ENCODE peak calls at places on chromosomes 7 and 10, in five cellular contexts. One of them, this sample, is unnamed.
A peak's percentile ranks its signal among the peaks of the same experiment; 100 is the strongest.

GRCh38 chr10:37390901-37391300 is 265.5 kb downstream of the ANKRD30A start:
- DNase-seq in stimulated activated effector memory CD8-positive, alpha-beta T cell treated with anti-CD3 and anti-CD28 coated beads, Interleukin-12 subunit alpha, Interleukin-12 subunit beta, amount 100 ng/mL, for 72 hours: no peak
- DNase-seq in MCF 10A: no peak
- DNase-seq in astrocyte: no peak
- DNase-seq in left ventricle myocardium inferior: no peak
- DNase-seq in this sample: no peak

GRCh38 chr10:120005408-120006280 is 113.1 kb downstream of the SEC23IP start:
- DNase-seq in astrocyte: peak; percentile 20
- DNase-seq in MCF 10A: no peak
- DNase-seq in stimulated activated effector memory CD8-positive, alpha-beta T cell treated with anti-CD3 and anti-CD28 coated beads, Interleukin-12 subunit alpha, Interleukin-12 subunit beta, amount 100 ng/mL, for 72 hours: no peak
- DNase-seq in left ventricle myocardium inferior: no peak
- DNase-seq in this sample: no peak

GRCh38 chr7:67823345-67823744 is 826.7 kb downstream of the TYW1 start:
- DNase-seq in stimulated activated effector memory CD8-positive, alpha-beta T cell treated with anti-CD3 and anti-CD28 coated beads, Interleukin-12 subunit alpha, Interleukin-12 subunit beta, amount 100 ng/mL, for 72 hours: no peak
- DNase-seq in MCF 10A: no peak
- DNase-seq in left ventricle myocardium inferior: no peak
- DNase-seq in astrocyte: no peak
- DNase-seq in this sample: no peak

GRCh38 chr10:119421887-119422684 is 120.4 kb downstream of the RGS10 start:
- DNase-seq in stimulated activated effector memory CD8-positive, alpha-beta T cell treated with anti-CD3 and anti-CD28 coated beads, Interleukin-12 subunit alpha, Interleukin-12 subunit beta, amount 100 ng/mL, for 72 hours: no peak
- DNase-seq in astrocyte: no peak
- DNase-seq in left ventricle myocardium inferior: peak; percentile 65
- DNase-seq in MCF 10A: no peak
- DNase-seq in this sample: peak; percentile 78

GRCh38 chr10:33815776-33816175 is 481.3 kb upstream of the NRP1 start:
- DNase-seq in stimulated activated effector memory CD8-positive, alpha-beta T cell treated with anti-CD3 and anti-CD28 coated beads, Interleukin-12 subunit alpha, Interleukin-12 subunit beta, amount 100 ng/mL, for 72 hours: no peak
- DNase-seq in astrocyte: no peak
- DNase-seq in MCF 10A: no peak
- DNase-seq in left ventricle myocardium inferior: no peak
- DNase-seq in this sample: no peak

GRCh38 chr7:75757298-75757676 is 14.7 kb downstream of the CCL26 start:
- DNase-seq in stimulated activated effector memory CD8-positive, alpha-beta T cell treated with anti-CD3 and anti-CD28 coated beads, Interleukin-12 subunit alpha, Interleukin-12 subunit beta, amount 100 ng/mL, for 72 hours: no peak
- DNase-seq in astrocyte: no peak
- DNase-seq in left ventricle myocardium inferior: no peak
- DNase-seq in MCF 10A: no peak
- DNase-seq in this sample: no peak

GRCh38 chr7:96067321-96067720 is 254.6 kb downstream of the SLC25A13 start:
- DNase-seq in MCF 10A: no peak
- DNase-seq in astrocyte: no peak
- DNase-seq in stimulated activated effector memory CD8-positive, alpha-beta T cell treated with anti-CD3 and anti-CD28 coated beads, Interleukin-12 subunit alpha, Interleukin-12 subunit beta, amount 100 ng/mL, for 72 hours: no peak
- DNase-seq in left ventricle myocardium inferior: no peak
- DNase-seq in this sample: no peak

GRCh38 chr10:44937201-44938005 is 22.2 kb upstream of the RASSF4 start:
- DNase-seq in left ventricle myocardium inferior: no peak
- DNase-seq in astrocyte: no peak
- DNase-seq in stimulated activated effector memory CD8-positive, alpha-beta T cell treated with anti-CD3 and anti-CD28 coated beads, Interleukin-12 subunit alpha, Interleukin-12 subunit beta, amount 100 ng/mL, for 72 hours: no peak
- DNase-seq in MCF 10A: no peak
- DNase-seq in this sample: no peak

GRCh38 chr7:30321992-30322637 is 37.7 kb downstream of the ZNRF2 start:
- DNase-seq in MCF 10A: peak; percentile 69
- DNase-seq in astrocyte: no peak
- DNase-seq in left ventricle myocardium inferior: no peak
- DNase-seq in stimulated activated effector memory CD8-positive, alpha-beta T cell treated with anti-CD3 and anti-CD28 coated beads, Interleukin-12 subunit alpha, Interleukin-12 subunit beta, amount 100 ng/mL, for 72 hours: no peak
- DNase-seq in this sample: no peak

GRCh38 chr10:35640951-35641429 is 1.1 kb downstream of the FZD8 start:
- DNase-seq in MCF 10A: peak; percentile 72
- DNase-seq in stimulated activated effector memory CD8-positive, alpha-beta T cell treated with anti-CD3 and anti-CD28 coated beads, Interleukin-12 subunit alpha, Interleukin-12 subunit beta, amount 100 ng/mL, for 72 hours: peak; percentile 16
- DNase-seq in astrocyte: peak; percentile 81
- DNase-seq in left ventricle myocardium inferior: peak; percentile 63
- DNase-seq in this sample: peak; percentile 88

GRCh38 chr10:84588971-84589370 is 260.6 kb downstream of the CCSER2 start:
- DNase-seq in left ventricle myocardium inferior: no peak
- DNase-seq in astrocyte: no peak
- DNase-seq in MCF 10A: no peak
- DNase-seq in stimulated activated effector memory CD8-positive, alpha-beta T cell treated with anti-CD3 and anti-CD28 coated beads, Interleukin-12 subunit alpha, Interleukin-12 subunit beta, amount 100 ng/mL, for 72 hours: no peak
- DNase-seq in this sample: no peak

GRCh38 chr10:8336629-8337331 is 282.3 kb downstream of the GATA3 start:
- DNase-seq in stimulated activated effector memory CD8-positive, alpha-beta T cell treated with anti-CD3 and anti-CD28 coated beads, Interleukin-12 subunit alpha, Interleukin-12 subunit beta, amount 100 ng/mL, for 72 hours: no peak
- DNase-seq in astrocyte: no peak
- DNase-seq in left ventricle myocardium inferior: no peak
- DNase-seq in MCF 10A: no peak
- DNase-seq in this sample: no peak

GRCh38 chr10:36886303-36886891 is 239.0 kb upstream of the ANKRD30A start:
- DNase-seq in astrocyte: no peak
- DNase-seq in left ventricle myocardium inferior: no peak
- DNase-seq in MCF 10A: no peak
- DNase-seq in stimulated activated effector memory CD8-positive, alpha-beta T cell treated with anti-CD3 and anti-CD28 coated beads, Interleukin-12 subunit alpha, Interleukin-12 subunit beta, amount 100 ng/mL, for 72 hours: no peak
- DNase-seq in this sample: no peak

GRCh38 chr7:141742229-141742628 is 4.1 kb downstream of the SSBP1 start:
- DNase-seq in left ventricle myocardium inferior: no peak
- DNase-seq in MCF 10A: no peak
- DNase-seq in astrocyte: no peak
- DNase-seq in stimulated activated effector memory CD8-positive, alpha-beta T cell treated with anti-CD3 and anti-CD28 coated beads, Interleukin-12 subunit alpha, Interleukin-12 subunit beta, amount 100 ng/mL, for 72 hours: no peak
- DNase-seq in this sample: no peak

GRCh38 chr10:49270565-49270964 is 28.4 kb upstream of the C10orf71 start:
- DNase-seq in left ventricle myocardium inferior: no peak
- DNase-seq in stimulated activated effector memory CD8-positive, alpha-beta T cell treated with anti-CD3 and anti-CD28 coated beads, Interleukin-12 subunit alpha, Interleukin-12 subunit beta, amount 100 ng/mL, for 72 hours: no peak
- DNase-seq in astrocyte: no peak
- DNase-seq in MCF 10A: no peak
- DNase-seq in this sample: no peak

GRCh38 chr10:6025683-6026225 is 36.4 kb downstream of the IL2RA start:
- DNase-seq in MCF 10A: no peak
- DNase-seq in astrocyte: no peak
- DNase-seq in stimulated activated effector memory CD8-positive, alpha-beta T cell treated with anti-CD3 and anti-CD28 coated beads, Interleukin-12 subunit alpha, Interleukin-12 subunit beta, amount 100 ng/mL, for 72 hours: no peak
- DNase-seq in left ventricle myocardium inferior: no peak
- DNase-seq in this sample: no peak

GRCh38 chr10:88071814-88072380 is 208.5 kb downstream of the PTEN start:
- DNase-seq in stimulated activated effector memory CD8-positive, alpha-beta T cell treated with anti-CD3 and anti-CD28 coated beads, Interleukin-12 subunit alpha, Interleukin-12 subunit beta, amount 100 ng/mL, for 72 hours: no peak
- DNase-seq in astrocyte: no peak
- DNase-seq in MCF 10A: no peak
- DNase-seq in left ventricle myocardium inferior: no peak
- DNase-seq in this sample: peak; percentile 40

GRCh38 chr7:8639668-8640067 is 206.3 kb downstream of the NXPH1 start:
- DNase-seq in stimulated activated effector memory CD8-positive, alpha-beta T cell treated with anti-CD3 and anti-CD28 coated beads, Interleukin-12 subunit alpha, Interleukin-12 subunit beta, amount 100 ng/mL, for 72 hours: no peak
- DNase-seq in MCF 10A: no peak
- DNase-seq in left ventricle myocardium inferior: no peak
- DNase-seq in astrocyte: no peak
- DNase-seq in this sample: no peak

GRCh38 chr10:53957401-53957800 is 843.6 kb downstream of the PCDH15 start:
- DNase-seq in left ventricle myocardium inferior: no peak
- DNase-seq in stimulated activated effector memory CD8-positive, alpha-beta T cell treated with anti-CD3 and anti-CD28 coated beads, Interleukin-12 subunit alpha, Interleukin-12 subunit beta, amount 100 ng/mL, for 72 hours: no peak
- DNase-seq in MCF 10A: no peak
- DNase-seq in astrocyte: no peak
- DNase-seq in this sample: no peak

This sample was measured in right cardiac atrium.